ENCODE peak calls at places on chromosomes 12 and 14, in nine cellular contexts. T is right atrium auricular region, D is vagina, A is MM.1S, S is GM12864, N is NB4, H is GM23338, O is dorsolateral prefrontal cortex, X is HL-60. I is an unnamed sample.

GRCh38 chr14:60789656-60790055 is 55.1 kb downstream of the MNAT1 start:
- DNase-seq in T (no peak), D (no peak), A (no peak), S (no peak), N (no peak), H (no peak), O (no peak), X (no peak), I (no peak)

GRCh38 chr12:68140576-68140975 is 19.0 kb downstream of the IFNG start:
- DNase-seq in T (no peak), D (no peak), A (no peak), S (no peak), N (no peak), H (no peak), O (no peak), X (no peak), I (no peak)

GRCh38 chr12:116628989-116629388 is 69.8 kb downstream of the MAP1LC3B2 start:
- DNase-seq in T (no peak), D (no peak), A (no peak), S (no peak), N (no peak), H (no peak), O (no peak), X (no peak), I (no peak)

GRCh38 chr12:122473543-122474323 is 27.0 kb downstream of the ZCCHC8 start:
- DNase-seq in T (peak), D (no peak), A (no peak), S (no peak), N (peak), H (no peak), O (no peak), X (no peak), I (no peak)

GRCh38 chr12:117255386-117255785 is 65.1 kb upstream of the FBXO21 start:
- DNase-seq in T (no peak), D (no peak), A (no peak), S (no peak), N (no peak), H (no peak), O (no peak), X (no peak), I (no peak)

GRCh38 chr12:88579941-88580871 is at the start of gene KITLG:
- DNase-seq in T (peak), D (no peak), A (peak), S (no peak), N (peak), H (peak), O (peak), X (no peak), I (peak)

GRCh38 chr12:89895591-89895990 is 187.0 kb upstream of the ATP2B1 start:
- DNase-seq in T (no peak), D (no peak), A (no peak), S (no peak), N (no peak), H (no peak), O (no peak), X (no peak), I (no peak)

GRCh38 chr12:65327207-65328076 is 49.0 kb downstream of the MSRB3 start:
- DNase-seq in T (no peak), D (no peak), A (no peak), S (no peak), N (no peak), H (no peak), O (no peak), X (no peak), I (no peak)

GRCh38 chr14:40133484-40133883 is 701.3 kb upstream of the FBXO33 start:
- DNase-seq in T (no peak), D (no peak), A (no peak), S (no peak), N (no peak), H (no peak), O (no peak), X (no peak), I (no peak)

GRCh38 chr12:106954462-106955376 is 988 bp upstream of the TMEM263 start:
- DNase-seq in T (peak), D (no peak), A (peak), S (no peak), N (peak), H (peak), O (no peak), X (no peak), I (no peak)

GRCh38 chr14:94143239-94143638 is 13.8 kb upstream of the IFI27L2 start:
- DNase-seq in T (no peak), D (no peak), A (no peak), S (no peak), N (peak), H (peak), O (no peak), X (no peak), I (no peak)

GRCh38 chr12:49974231-49974675 is 1.5 kb downstream of the AQP6 start:
- DNase-seq in T (peak), D (no peak), A (no peak), S (no peak), N (peak), H (peak), O (peak), X (no peak), I (no peak)

GRCh38 chr14:96351986-96352385 is 11.2 kb downstream of the ATG2B start:
- DNase-seq in T (no peak), D (no peak), A (no peak), S (no peak), N (no peak), H (no peak), O (no peak), X (no peak), I (no peak)

GRCh38 chr14:21352587-21352986 is 31.2 kb downstream of the SUPT16H start:
- DNase-seq in T (no peak), D (no peak), A (no peak), S (peak), N (peak), H (no peak), O (no peak), X (peak), I (no peak)

GRCh38 chr14:72060460-72060859 is 128.2 kb downstream of the RGS6 start:
- DNase-seq in T (no peak), D (no peak), A (no peak), S (no peak), N (no peak), H (no peak), O (no peak), X (no peak), I (no peak)

GRCh38 chr12:14521822-14522221 is 45.9 kb downstream of the PLBD1 start:
- DNase-seq in T (no peak), D (no peak), A (no peak), S (no peak), N (no peak), H (no peak), O (no peak), X (no peak), I (no peak)

GRCh38 chr12:754238-754816 is 1.9 kb downstream of the WNK1 start:
- DNase-seq in T (no peak), D (no peak), A (no peak), S (no peak), N (peak), H (no peak), O (no peak), X (no peak), I (no peak)

GRCh38 chr12:109738878-109739665 is 25.4 kb downstream of the FAM222A start:
- DNase-seq in T (no peak), D (no peak), A (no peak), S (no peak), N (no peak), H (no peak), O (peak), X (no peak), I (no peak)

GRCh38 chr14:32897724-32898064 is 41.0 kb upstream of the NPAS3 start:
- DNase-seq in T (no peak), D (no peak), A (no peak), S (no peak), N (no peak), H (no peak), O (no peak), X (no peak), I (no peak)
- H3K4me3 ChIP-seq in T (peak), D (peak), A (peak), S (no peak), N (no peak), H (no peak), O (peak), X (no peak), I (peak)

GRCh38 chr12:15541996-15542631 is 219.8 kb downstream of the PTPRO start:
- DNase-seq in T (no peak), D (no peak), A (no peak), S (no peak), N (no peak), H (no peak), O (no peak), X (no peak), I (no peak)

GRCh38 chr12:15545329-15545728 is 223.0 kb downstream of the PTPRO start:
- DNase-seq in T (no peak), D (no peak), A (no peak), S (no peak), N (peak), H (no peak), O (no peak), X (no peak), I (no peak)

GRCh38 chr12:15544589-15544988 is 222.3 kb downstream of the PTPRO start:
- DNase-seq in T (no peak), D (no peak), A (no peak), S (no peak), N (peak), H (no peak), O (no peak), X (no peak), I (no peak)

GRCh38 chr12:15543347-15543746 is 221.0 kb downstream of the PTPRO start:
- DNase-seq in T (no peak), D (no peak), A (no peak), S (no peak), N (no peak), H (no peak), O (no peak), X (no peak), I (no peak)

DNA sequence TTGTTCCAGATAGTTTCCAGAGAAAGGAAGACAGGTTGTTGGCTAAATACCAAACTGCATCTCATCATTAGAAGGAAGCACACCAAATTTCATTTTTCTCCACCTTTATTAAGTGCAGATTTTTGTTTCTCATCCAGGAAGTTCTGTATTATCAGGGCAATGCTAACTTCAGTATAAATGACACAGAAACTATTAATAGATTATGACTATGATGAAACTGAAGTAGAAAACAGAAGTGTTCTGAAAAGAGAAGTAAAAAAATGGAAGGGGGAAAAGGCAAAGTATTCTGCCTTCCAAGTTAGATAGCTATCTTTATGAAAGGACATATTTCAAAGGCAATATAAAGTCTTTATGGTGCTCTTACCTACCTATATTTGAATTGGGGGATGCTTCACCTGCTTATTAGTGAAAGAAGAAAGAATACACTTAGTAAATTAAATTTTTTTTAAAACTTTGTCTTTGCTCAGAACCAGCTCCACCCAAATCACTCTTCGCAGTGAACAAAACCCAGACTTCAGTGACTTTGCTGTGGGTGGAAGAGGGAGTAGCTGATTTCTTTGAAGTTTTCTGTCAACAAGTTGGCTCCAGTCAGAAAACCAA is 223.9 kb downstream of the PTPRO start:
- DNase-seq in T (no peak), D (no peak), A (peak), S (peak), N (peak), H (no peak), O (no peak), X (no peak), I (no peak)
- H3K4me3 ChIP-seq in T (no peak), D (no peak), A (peak), S (peak), N (no peak), H (no peak), O (no peak), X (no peak), I (no peak)

DNA sequence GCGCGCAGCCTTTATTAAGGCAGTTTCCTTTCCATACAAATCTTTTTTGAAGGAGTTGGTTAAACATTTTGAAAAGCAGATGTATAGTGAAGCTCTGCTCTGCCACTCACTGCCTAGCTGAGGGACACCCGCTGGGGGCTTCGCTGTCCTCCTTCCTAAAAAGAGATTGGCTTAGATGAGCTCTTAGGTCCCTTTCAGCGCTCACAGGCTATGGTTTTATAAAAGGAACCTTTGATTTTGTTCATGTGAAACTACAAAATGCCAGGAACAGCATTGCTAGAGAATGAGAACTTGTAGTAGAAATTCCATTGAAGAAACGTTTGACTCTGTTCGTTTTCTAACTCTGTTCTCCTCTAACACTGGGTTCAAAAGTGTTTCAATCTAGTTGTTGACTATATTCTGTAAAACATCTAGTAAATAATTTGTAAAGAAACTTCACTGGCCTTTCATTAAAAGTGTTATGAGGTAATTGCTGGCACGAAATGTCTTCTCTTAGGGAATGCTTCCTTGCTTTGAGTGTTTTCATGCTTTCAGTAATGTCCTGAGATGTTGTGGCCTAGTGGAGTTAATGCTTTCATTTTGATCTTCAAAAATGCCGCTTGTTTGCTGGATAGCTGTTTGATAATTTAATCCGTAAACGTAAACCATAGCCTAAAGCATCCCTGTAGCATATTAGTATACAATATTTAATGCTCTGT is 1.6 kb downstream of the MARK3 start:
- DNase-seq in T (no peak), D (no peak), A (no peak), S (no peak), N (peak), H (peak), O (no peak), X (no peak), I (no peak)
- H3K4me3 ChIP-seq in T (peak), D (peak), A (peak), S (peak), N (peak), H (peak), O (peak), X (peak), I (peak)

DNA sequence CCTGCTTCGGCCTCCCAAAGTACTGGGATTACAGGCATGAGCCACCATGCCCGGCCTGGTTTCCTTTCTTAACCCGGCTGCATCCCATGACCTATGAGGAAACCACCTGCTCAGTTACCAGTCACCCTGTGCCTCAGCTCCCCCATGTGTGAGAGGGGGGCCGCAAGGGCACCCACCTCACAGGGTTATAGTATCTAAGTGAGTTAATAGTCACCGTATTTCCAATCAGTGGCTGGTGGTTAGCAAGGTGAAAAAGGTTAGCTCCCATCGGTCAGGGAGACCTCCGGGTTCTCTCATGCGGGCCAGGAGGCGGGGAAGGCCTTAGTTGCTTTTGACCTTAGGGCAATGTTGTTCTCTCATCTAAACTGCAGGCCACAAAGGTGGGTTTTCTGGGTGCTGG is 6.7 kb downstream of the LRP1 start:
- DNase-seq in T (no peak), D (no peak), A (no peak), S (no peak), N (no peak), H (no peak), O (no peak), X (no peak), I (no peak)
- H3K4me3 ChIP-seq in T (no peak), D (no peak), A (no peak), S (no peak), N (no peak), H (no peak), O (no peak), X (no peak), I (no peak)

I was measured in skeletal muscle cell.